ENCODE peak calls at places on chromosomes 3 and 15, in six cellular contexts. B is HFFc6; H is endothelial cell; U is stimulated activated effector memory CD8-positive, alpha-beta T cell treated with anti-CD3 and anti-CD28 coated beads, Interleukin-12 subunit alpha, Interleukin-12 subunit beta, amount 100 ng/mL, for 72 hours; I is left lobe of liver; A is neuronal stem cell. E is an unnamed sample.

GRCh38 chr3:190239325-190239724 is 82.9 kb downstream of the CLDN1 start:
- DNase-seq in B (no peak), H (no peak), U (no peak), I (no peak), A (no peak), E (no peak)

GRCh38 chr15:33201376-33202189 is 7.1 kb upstream of the FMN1 start:
- DNase-seq in B (peak; percentile 77), H (peak; percentile 8), U (peak; percentile 28), I (peak; percentile 53), A (peak; percentile 65), E (no peak)

GRCh38 chr15:31598620-31599019 is 272.0 kb downstream of the KLF13 start:
- DNase-seq in B (no peak), H (no peak), U (no peak), I (no peak), A (no peak), E (no peak)

GRCh38 chr3:28667646-28668376 is 319.2 kb upstream of the AZI2 start:
- DNase-seq in B (peak; percentile 44), H (peak; percentile 71), U (peak; percentile 43), I (peak; percentile 74), A (peak; percentile 76), E (peak; percentile 72)

GRCh38 chr3:8645717-8646116 is 1.1 kb upstream of the SSUH2 start:
- DNase-seq in B (no peak), H (no peak), U (no peak), I (no peak), A (no peak), E (no peak)

GRCh38 chr3:184332370-184333090 is 4.9 kb upstream of the FAM131A start:
- DNase-seq in B (peak; percentile 94), H (peak; percentile 49), U (no peak), I (no peak), A (no peak), E (no peak)

GRCh38 chr3:119469378-119470189 is 821 bp downstream of the POGLUT1 start:
- DNase-seq in B (peak; percentile 29), H (no peak), U (no peak), I (no peak), A (no peak), E (no peak)

GRCh38 chr15:66943456-66944095 is 121.8 kb upstream of the SMAD3 start:
- DNase-seq in B (no peak), H (no peak), U (no peak), I (no peak), A (no peak), E (no peak)

GRCh38 chr15:91142097-91142744 is 42.2 kb downstream of the SV2B start:
- DNase-seq in B (no peak), H (no peak), U (no peak), I (no peak), A (no peak), E (no peak)

GRCh38 chr15:77251662-77252061 is 168.2 kb downstream of the PEAK1 start:
- DNase-seq in B (peak; percentile 39), H (no peak), U (no peak), I (no peak), A (peak; percentile 20), E (no peak)

GRCh38 chr3:23608650-23609049 is 197.1 kb upstream of the UBE2E1 start:
- DNase-seq in B (no peak), H (no peak), U (no peak), I (no peak), A (no peak), E (no peak)

GRCh38 chr3:64019271-64019670 is 4.0 kb downstream of the PSMD6 start:
- DNase-seq in B (no peak), H (no peak), U (no peak), I (no peak), A (no peak), E (no peak)

GRCh38 chr3:40623567-40623966 is 98.8 kb downstream of the ZNF621 start:
- DNase-seq in B (no peak), H (no peak), U (no peak), I (no peak), A (no peak), E (no peak)

GRCh38 chr15:41892621-41893421 is 1.0 kb downstream of the SPTBN5 start:
- DNase-seq in B (no peak), H (no peak), U (peak; percentile 23), I (peak; percentile 95), A (no peak), E (no peak)

GRCh38 chr15:85878866-85879265 is 84.1 kb upstream of the KLHL25 start:
- DNase-seq in B (no peak), H (peak; percentile 22), U (no peak), I (no peak), A (no peak), E (no peak)

GRCh38 chr15:44971036-44971435 is 14.5 kb downstream of the TERB2 start:
- DNase-seq in B (no peak), H (no peak), U (no peak), I (no peak), A (no peak), E (no peak)

GRCh38 chr15:67082007-67082536 is 16.7 kb downstream of the SMAD3 start:
- DNase-seq in B (no peak), H (no peak), U (no peak), I (no peak), A (no peak), E (no peak)

GRCh38 chr3:47133641-47134040 is 30.3 kb downstream of the SETD2 start:
- DNase-seq in B (no peak), H (no peak), U (no peak), I (no peak), A (no peak), E (no peak)

GRCh38 chr15:34437687-34438086 is at the start of gene GOLGA8A:
- DNase-seq in B (no peak), H (peak; percentile 68), U (peak; percentile 54), I (no peak), A (peak; percentile 39), E (peak; percentile 46)

GRCh38 chr15:25175789-25176615 is 221.2 kb downstream of the SNRPN start:
- DNase-seq in B (no peak), H (peak; percentile 1), U (no peak), I (peak; percentile 35), A (no peak), E (no peak)

GRCh38 chr3:45003406-45003805 is 22.7 kb upstream of the CLEC3B start:
- DNase-seq in B (no peak), H (no peak), U (no peak), I (no peak), A (no peak), E (no peak)

GRCh38 chr3:56086355-56086754 is 381.9 kb downstream of the ERC2 start:
- DNase-seq in B (no peak), H (no peak), U (no peak), I (no peak), A (no peak), E (no peak)

GRCh38 chr3:179719048-179719734 is 66.4 kb downstream of the USP13 start:
- DNase-seq in B (no peak), H (no peak), U (no peak), I (no peak), A (no peak), E (no peak)

GRCh38 chr3:126553284-126553811 is 5.4 kb downstream of the C3orf22 start:
- DNase-seq in B (no peak), H (peak; percentile 2), U (no peak), I (no peak), A (no peak), E (no peak)

GRCh38 chr15:78179906-78180305 is 30.7 kb downstream of the IDH3A start:
- DNase-seq in B (no peak), H (no peak), U (no peak), I (no peak), A (no peak), E (no peak)

GRCh38 chr3:137110392-137110996 is 152.7 kb downstream of the IL20RB start:
- DNase-seq in B (peak; percentile 29), H (no peak), U (no peak), I (no peak), A (no peak), E (no peak)

GRCh38 chr3:99537416-99537815 is 101.0 kb upstream of the COL8A1 start:
- DNase-seq in B (no peak), H (no peak), U (no peak), I (no peak), A (no peak), E (no peak)

GRCh38 chr3:100891033-100891432 is 102.2 kb downstream of the ABI3BP start:
- DNase-seq in B (peak; percentile 60), H (no peak), U (no peak), I (no peak), A (no peak), E (no peak)

E was measured in neural crest cell.